ENCODE peak calls at places on chromosomes 13 and 19, in nine cellular contexts. E, I, M, O, X, R, Y, L and Q are unnamed samples.

GRCh38 chr13:63501702-63502101 is 2086.1 kb upstream of the PCDH20 start:
- DNase-seq in E (no peak), I (no peak), M (no peak), O (no peak), X (no peak), R (no peak), Y (peak; percentile 69), L (no peak), Q (no peak)

GRCh38 chr13:58476176-58476575 is 844.6 kb downstream of the PCDH17 start:
- DNase-seq in E (no peak), I (no peak), M (no peak), O (no peak), X (no peak), R (no peak), Y (no peak), L (peak; percentile 92), Q (no peak)

GRCh38 chr13:29105779-29106178 is 285.6 kb downstream of the MTUS2 start:
- DNase-seq in E (no peak), I (no peak), M (no peak), O (no peak), X (no peak), R (no peak), Y (no peak), L (peak; percentile 26), Q (no peak)

GRCh38 chr19:3374369-3375112 is 8.2 kb downstream of the NFIC start:
- DNase-seq in E (no peak), I (peak; percentile 86), M (no peak), O (no peak), X (no peak), R (peak; percentile 92), Y (no peak), L (no peak), Q (no peak)

GRCh38 chr19:2289714-2290435 is 7.9 kb upstream of the PEAK3 start:
- DNase-seq in E (no peak), I (no peak), M (no peak), O (peak; percentile 57), X (peak; percentile 34), R (no peak), Y (no peak), L (no peak), Q (no peak)

GRCh38 chr19:47239610-47240296 is 8.8 kb upstream of the BBC3 start:
- DNase-seq in E (peak; percentile 22), I (no peak), M (no peak), O (peak; percentile 45), X (peak; percentile 73), R (no peak), Y (peak; percentile 55), L (no peak), Q (peak; percentile 95)

GRCh38 chr13:27423333-27423732 is 1.1 kb upstream of the GTF3A start:
- DNase-seq in E (no peak), I (no peak), M (no peak), O (no peak), X (no peak), R (no peak), Y (no peak), L (no peak), Q (no peak)

GRCh38 chr13:60273971-60274370 is 110.2 kb upstream of the DIAPH3 start:
- DNase-seq in E (no peak), I (no peak), M (no peak), O (no peak), X (no peak), R (no peak), Y (no peak), L (no peak), Q (no peak)

GRCh38 chr13:83666126-83666525 is 216.1 kb downstream of the SLITRK1 start:
- DNase-seq in E (no peak), I (no peak), M (no peak), O (no peak), X (no peak), R (no peak), Y (no peak), L (no peak), Q (no peak)

GRCh38 chr13:71624641-71625040 is 242.4 kb downstream of the DACH1 start:
- DNase-seq in E (no peak), I (no peak), M (no peak), O (no peak), X (no peak), R (no peak), Y (no peak), L (peak; percentile 72), Q (no peak)

GRCh38 chr13:99191336-99191899 is 9.2 kb upstream of the UBAC2 start:
- DNase-seq in E (no peak), I (no peak), M (no peak), O (no peak), X (no peak), R (no peak), Y (no peak), L (no peak), Q (no peak)

GRCh38 chr13:70253834-70254233 is 145.6 kb upstream of the KLHL1 start:
- DNase-seq in E (no peak), I (no peak), M (no peak), O (no peak), X (no peak), R (no peak), Y (no peak), L (no peak), Q (no peak)

GRCh38 chr19:40502647-40503046 is 35.8 kb downstream of the SPTBN4 start:
- DNase-seq in E (no peak), I (no peak), M (no peak), O (no peak), X (no peak), R (no peak), Y (no peak), L (peak; percentile 69), Q (no peak)

GRCh38 chr19:39502640-39503417 is 4.1 kb downstream of the DLL3 start:
- DNase-seq in E (no peak), I (no peak), M (no peak), O (peak; percentile 61), X (peak; percentile 63), R (peak; percentile 41), Y (peak; percentile 69), L (peak; percentile 88), Q (no peak)

GRCh38 chr13:30622551-30622950 is 4.8 kb downstream of the USPL1 start:
- DNase-seq in E (no peak), I (no peak), M (no peak), O (no peak), X (no peak), R (no peak), Y (no peak), L (no peak), Q (no peak)

GRCh38 chr19:19871932-19872331 is 6.2 kb downstream of the ZNF253 start:
- DNase-seq in E (no peak), I (no peak), M (no peak), O (no peak), X (no peak), R (no peak), Y (no peak), L (no peak), Q (no peak)

GRCh38 chr13:41064493-41064892 is 3.2 kb downstream of the WBP4 start:
- DNase-seq in E (no peak), I (no peak), M (no peak), O (no peak), X (no peak), R (no peak), Y (peak; percentile 63), L (no peak), Q (no peak)

GRCh38 chr19:28948531-28948930 is 264.4 kb downstream of the UQCRFS1 start:
- DNase-seq in E (no peak), I (no peak), M (no peak), O (no peak), X (no peak), R (no peak), Y (no peak), L (no peak), Q (no peak)

GRCh38 chr13:40598599-40598998 is 67.8 kb downstream of the FOXO1 start:
- DNase-seq in E (no peak), I (peak; percentile 66), M (no peak), O (no peak), X (no peak), R (no peak), Y (no peak), L (no peak), Q (no peak)

GRCh38 chr19:12723643-12724426 is at the start of gene TNPO2:
- DNase-seq in E (no peak), I (peak; percentile 54), M (no peak), O (peak; percentile 50), X (peak; percentile 41), R (peak; percentile 54), Y (peak; percentile 68), L (peak; percentile 91), Q (peak; percentile 72)

GRCh38 chr13:30791354-30791921 is 56.1 kb downstream of the ALOX5AP start:
- DNase-seq in E (no peak), I (no peak), M (no peak), O (no peak), X (no peak), R (no peak), Y (no peak), L (no peak), Q (no peak)

GRCh38 chr13:75818181-75819110 is 182.3 kb downstream of the LMO7 start:
- DNase-seq in E (no peak), I (no peak), M (no peak), O (no peak), X (no peak), R (no peak), Y (no peak), L (peak; percentile 32), Q (no peak)

GRCh38 chr13:110303644-110304043 is 3.3 kb downstream of the COL4A1 start:
- DNase-seq in E (no peak), I (no peak), M (no peak), O (no peak), X (no peak), R (no peak), Y (no peak), L (no peak), Q (no peak)

GRCh38 chr19:46416077-46416709 is 2.8 kb upstream of the CCDC8 start:
- DNase-seq in E (peak; percentile 19), I (no peak), M (peak; percentile 73), O (no peak), X (no peak), R (peak; percentile 91), Y (peak; percentile 87), L (peak; percentile 96), Q (peak; percentile 83)

GRCh38 chr19:30667746-30668145 is 295.6 kb downstream of the ZNF536 start:
- DNase-seq in E (no peak), I (no peak), M (no peak), O (no peak), X (no peak), R (no peak), Y (no peak), L (no peak), Q (no peak)

GRCh38 chr19:47509973-47510372 is 4.9 kb downstream of the NAPA start:
- DNase-seq in E (no peak), I (peak; percentile 44), M (peak; percentile 40), O (no peak), X (no peak), R (peak; percentile 55), Y (peak; percentile 14), L (no peak), Q (no peak)